ENCODE peak calls at places on chromosomes 1 and 21, in seven cellular contexts. I is fibroblast of mammary gland; P is left kidney; C is midbrain; L is activated CD4-positive, alpha-beta T cell treated with anti-CD3 and anti-CD28 coated beads, Interleukin-2, amount 10 ng/mL, durations not matched to agents 7 days and 5 days; Y is Kasumi-1; J is AG08395. E is an unnamed sample.

GRCh38 chr1:70140343-70140742 is 65.0 kb downstream of the LRRC40 start:
- DNase-seq in Y (no peak), I (peak), L (no peak), J (peak), C (peak), P (peak), E (peak)

GRCh38 chr1:175877939-175878730 is 134.7 kb upstream of the TNR start:
- DNase-seq in C (peak), J (no peak), P (no peak), I (no peak), L (no peak), Y (no peak), E (peak)

GRCh38 chr1:182603646-182604127 is 502 bp downstream of the RGS16 start:
- DNase-seq in C (no peak), L (no peak), J (no peak), P (no peak), Y (no peak), I (no peak), E (no peak)

GRCh38 chr1:25795955-25796806 is 3.8 kb upstream of the SELENON start:
- DNase-seq in C (no peak), P (no peak), Y (no peak), J (no peak), I (no peak), L (peak), E (peak)

GRCh38 chr1:71492298-71493041 is 411.6 kb upstream of the ZRANB2 start:
- DNase-seq in P (no peak), C (no peak), L (no peak), I (no peak), Y (no peak), J (no peak), E (no peak)

GRCh38 chr1:200359610-200360163 is 50.1 kb downstream of the ZNF281 start:
- DNase-seq in L (no peak), C (no peak), Y (peak), P (no peak), J (no peak), I (peak), E (no peak)

GRCh38 chr1:48596036-48596435 is 124.0 kb upstream of the SPATA6 start:
- DNase-seq in I (peak), L (no peak), C (no peak), J (peak), P (peak), Y (no peak), E (no peak)

GRCh38 chr1:90114521-90115141 is 119.7 kb downstream of the ZNF326 start:
- DNase-seq in C (peak), Y (peak), I (peak), L (no peak), P (peak), J (peak), E (peak)

GRCh38 chr1:79006564-79006963 is at the start of gene ADGRL4:
- DNase-seq in Y (no peak), I (peak), J (peak), C (no peak), P (peak), L (no peak), E (no peak)

GRCh38 chr1:36203554-36204346 is 20.5 kb upstream of the THRAP3 start:
- DNase-seq in C (peak), L (no peak), J (peak), I (peak), P (peak), Y (no peak), E (peak)

GRCh38 chr1:159927211-159927886 is 2.0 kb upstream of the TAGLN2 start:
- DNase-seq in Y (no peak), I (no peak), P (no peak), C (no peak), J (no peak), L (no peak), E (no peak)

GRCh38 chr1:161725888-161726630 is 4.7 kb downstream of the FCRLB start:
- DNase-seq in J (peak), P (peak), Y (peak), L (peak), C (peak), I (peak), E (no peak)

GRCh38 chr1:67431869-67432578 is 1.8 kb upstream of the SERBP1 start:
- DNase-seq in Y (no peak), I (peak), L (no peak), C (no peak), P (peak), J (no peak), E (no peak)

GRCh38 chr21:42233067-42233981 is 14.4 kb downstream of the ABCG1 start:
- DNase-seq in J (peak), Y (peak), I (peak), P (peak), L (peak), C (peak), E (no peak)

GRCh38 chr1:227372662-227373061 is 54.4 kb upstream of the CDC42BPA start:
- DNase-seq in J (peak), I (peak), L (no peak), Y (no peak), C (no peak), P (no peak), E (no peak)

GRCh38 chr1:13725714-13726175 is 25.8 kb downstream of the PRDM2 start:
- DNase-seq in I (peak), J (peak), P (peak), Y (peak), L (peak), C (no peak), E (no peak)

GRCh38 chr1:97243973-97244560 is 522.5 kb downstream of the PTBP2 start:
- DNase-seq in J (peak), I (peak), C (no peak), P (peak), L (no peak), Y (peak), E (no peak)

E was measured in putamen.